ENCODE peak calls at places on chromosomes 6 and 20, in eight cellular contexts. Z is iPS-NIHi11, X is H54, J is SK-N-DZ, B is left colon, I is fibroblast of villous mesenchyme, G is dermis microvascular lymphatic vessel endothelial cell, R is body of pancreas. M is an unnamed sample.
A peak's percentile ranks its signal among the peaks of the same experiment; 100 is the strongest.

GRCh38 chr6:45854343-45854742 is 161.3 kb downstream of the CLIC5 start:
- DNase-seq in Z (no peak), X (no peak), J (no peak), B (no peak), I (no peak), G (no peak), R (no peak), M (no peak)

GRCh38 chr20:33656783-33657703 is 5.1 kb upstream of the C20orf144 start:
- DNase-seq in Z (no peak), X (no peak), J (no peak), B (peak; percentile 3), I (no peak), G (no peak), R (no peak), M (no peak)

GRCh38 chr20:40617594-40617993 is 71.4 kb downstream of the MAFB start:
- DNase-seq in Z (no peak), X (no peak), J (no peak), B (no peak), I (no peak), G (no peak), R (no peak), M (no peak)

GRCh38 chr6:22756365-22756764 is 187.0 kb downstream of the HDGFL1 start:
- DNase-seq in Z (no peak), X (no peak), J (no peak), B (no peak), I (peak; percentile 22), G (no peak), R (no peak), M (no peak)

GRCh38 chr6:81487489-81487888 is 265.0 kb downstream of the TENT5A start:
- DNase-seq in Z (peak; percentile 9), X (no peak), J (no peak), B (peak; percentile 8), I (peak; percentile 67), G (peak; percentile 0), R (peak; percentile 57), M (no peak)

GRCh38 chr20:62030834-62031434 is 34.7 kb downstream of the TAF4 start:
- DNase-seq in Z (no peak), X (no peak), J (no peak), B (no peak), I (no peak), G (peak; percentile 16), R (no peak), M (peak; percentile 12)

GRCh38 chr6:63615590-63615989 is 20.0 kb upstream of the PHF3 start:
- DNase-seq in Z (no peak), X (no peak), J (no peak), B (no peak), I (no peak), G (no peak), R (no peak), M (no peak)

GRCh38 chr6:37083243-37084138 is 78.0 kb downstream of the FGD2 start:
- DNase-seq in Z (no peak), X (no peak), J (no peak), B (peak; percentile 42), I (peak; percentile 98), G (no peak), R (peak; percentile 54), M (no peak)

GRCh38 chr6:70338775-70339174 is 35.9 kb upstream of the COL9A1 start:
- DNase-seq in Z (no peak), X (no peak), J (no peak), B (no peak), I (no peak), G (no peak), R (no peak), M (no peak)

GRCh38 chr20:23039885-23040508 is 4.9 kb downstream of the SSTR4 start:
- DNase-seq in Z (no peak), X (no peak), J (no peak), B (no peak), I (no peak), G (no peak), R (no peak), M (no peak)

GRCh38 chr6:101439790-101440189 is 46.3 kb downstream of the GRIK2 start:
- DNase-seq in Z (no peak), X (no peak), J (no peak), B (no peak), I (no peak), G (no peak), R (no peak), M (no peak)

GRCh38 chr6:134446228-134446848 is 128.4 kb upstream of the SGK1 start:
- DNase-seq in Z (no peak), X (no peak), J (no peak), B (no peak), I (peak; percentile 24), G (no peak), R (no peak), M (no peak)

M was measured in naive thymus-derived CD8-positive, alpha-beta T cell.